ENCODE peak calls at places on chromosomes 13 and 19, in nine cellular contexts. N is ovary; F is stimulated activated naive CD8-positive, alpha-beta T cell treated with anti-CD3 and anti-CD28 coated beads, Interleukin-15, Interleukin-2, amounts not matched to agents 100 U/mL and 50 U/mL, for 24 hours; S is stomach; Q is AG09309; I is HT1080; E is NCI-H82; D is AG20443; X is iris pigment epithelial cell. A is an unnamed sample.

GRCh38 chr19:10167459-10167858 is 27.3 kb downstream of the DNMT1 start:
- DNase-seq in N (no peak), F (no peak), S (no peak), Q (no peak), I (no peak), E (no peak), D (no peak), X (no peak), A (peak; percentile 14)

GRCh38 chr13:37014609-37015008 is 14.0 kb downstream of the EXOSC8 start:
- DNase-seq in N (no peak), F (no peak), S (no peak), Q (no peak), I (no peak), E (no peak), D (no peak), X (peak; percentile 14), A (no peak)

GRCh38 chr13:24866488-24866887 is 102.5 kb downstream of the RNF17 start:
- DNase-seq in N (no peak), F (no peak), S (no peak), Q (no peak), I (no peak), E (no peak), D (no peak), X (no peak), A (no peak)

GRCh38 chr19:19160489-19161035 is 9.5 kb downstream of the MEF2B start:
- DNase-seq in N (no peak), F (peak; percentile 18), S (no peak), Q (no peak), I (no peak), E (no peak), D (no peak), X (no peak), A (peak; percentile 48)

GRCh38 chr13:24097064-24097463 is 63.5 kb upstream of the SPATA13 start:
- DNase-seq in N (no peak), F (peak; percentile 48), S (no peak), Q (peak; percentile 38), I (peak; percentile 40), E (peak; percentile 65), D (peak; percentile 25), X (peak; percentile 13), A (no peak)

GRCh38 chr13:77637583-77637982 is 59.9 kb upstream of the SLAIN1 start:
- DNase-seq in N (no peak), F (no peak), S (no peak), Q (no peak), I (no peak), E (peak; percentile 59), D (no peak), X (no peak), A (no peak)

GRCh38 chr19:1610579-1610978 is 5.3 kb upstream of the UQCR11 start:
- DNase-seq in N (no peak), F (no peak), S (no peak), Q (no peak), I (no peak), E (no peak), D (no peak), X (no peak), A (no peak)

GRCh38 chr13:45185286-45185685 is 15.6 kb downstream of the KCTD4 start:
- DNase-seq in N (no peak), F (no peak), S (no peak), Q (no peak), I (no peak), E (no peak), D (no peak), X (no peak), A (no peak)

GRCh38 chr13:46354143-46355087 is 32.6 kb downstream of the RUBCNL start:
- DNase-seq in N (no peak), F (peak; percentile 22), S (no peak), Q (peak; percentile 84), I (peak; percentile 98), E (no peak), D (peak; percentile 85), X (peak; percentile 96), A (no peak)

GRCh38 chr19:47511128-47511517 is 3.7 kb downstream of the NAPA start:
- DNase-seq in N (peak; percentile 88), F (no peak), S (peak; percentile 65), Q (no peak), I (no peak), E (no peak), D (no peak), X (no peak), A (no peak)

GRCh38 chr13:109096101-109096500 is 466.7 kb downstream of the MYO16 start:
- DNase-seq in N (no peak), F (no peak), S (no peak), Q (no peak), I (peak; percentile 59), E (no peak), D (no peak), X (peak; percentile 7), A (no peak)

GRCh38 chr19:38663156-38663651 is 15.8 kb downstream of the ACTN4 start:
- DNase-seq in N (no peak), F (no peak), S (no peak), Q (no peak), I (no peak), E (no peak), D (no peak), X (no peak), A (no peak)

GRCh38 chr19:47613165-47614146 is 4.5 kb downstream of the BICRA start:
- DNase-seq in N (no peak), F (no peak), S (no peak), Q (no peak), I (peak; percentile 10), E (no peak), D (peak; percentile 87), X (peak; percentile 75), A (no peak)

GRCh38 chr19:48520134-48520533 is 8.5 kb upstream of the LMTK3 start:
- DNase-seq in N (no peak), F (no peak), S (no peak), Q (no peak), I (no peak), E (no peak), D (no peak), X (no peak), A (no peak)

GRCh38 chr19:5118026-5118425 is 149.1 kb downstream of the KDM4B start:
- DNase-seq in N (no peak), F (no peak), S (no peak), Q (no peak), I (no peak), E (no peak), D (no peak), X (no peak), A (no peak)

GRCh38 chr19:13149628-13150186 is 468 bp downstream of the STX10 start:
- DNase-seq in N (peak; percentile 61), F (peak; percentile 49), S (peak; percentile 61), Q (no peak), I (peak; percentile 49), E (peak; percentile 67), D (peak; percentile 35), X (peak; percentile 60), A (peak; percentile 68)

GRCh38 chr13:85819513-85819912 is 20.3 kb upstream of the SLITRK6 start:
- DNase-seq in N (no peak), F (no peak), S (no peak), Q (no peak), I (no peak), E (no peak), D (no peak), X (no peak), A (no peak)

GRCh38 chr19:2517881-2518601 is 42.1 kb downstream of the GADD45B start:
- DNase-seq in N (no peak), F (no peak), S (no peak), Q (no peak), I (no peak), E (no peak), D (no peak), X (peak; percentile 36), A (no peak)

GRCh38 chr19:54172764-54173699 is at the start of gene TMC4:
- DNase-seq in N (no peak), F (no peak), S (peak; percentile 88), Q (no peak), I (peak; percentile 23), E (peak; percentile 34), D (no peak), X (no peak), A (peak; percentile 85)

GRCh38 chr13:46369506-46370268 is 17.4 kb downstream of the RUBCNL start:
- DNase-seq in N (no peak), F (no peak), S (no peak), Q (peak; percentile 67), I (peak; percentile 11), E (peak; percentile 48), D (peak; percentile 86), X (peak; percentile 89), A (no peak)

GRCh38 chr13:33366469-33367062 is 81.0 kb upstream of the STARD13 start:
- DNase-seq in N (no peak), F (no peak), S (no peak), Q (no peak), I (no peak), E (no peak), D (no peak), X (no peak), A (no peak)

GRCh38 chr13:74883834-74884233 is 598.1 kb downstream of the TBC1D4 start:
- DNase-seq in N (no peak), F (no peak), S (no peak), Q (no peak), I (no peak), E (no peak), D (no peak), X (no peak), A (no peak)

GRCh38 chr19:17156947-17157302 is 58.2 kb upstream of the USE1 start:
- DNase-seq in N (no peak), F (no peak), S (no peak), Q (no peak), I (no peak), E (no peak), D (no peak), X (no peak), A (no peak)

GRCh38 chr13:23889598-23890224 is 511 bp upstream of the MIPEP start:
- DNase-seq in N (no peak), F (no peak), S (no peak), Q (no peak), I (no peak), E (peak; percentile 91), D (peak; percentile 24), X (peak; percentile 34), A (no peak)

GRCh38 chr13:63209330-63210017 is 1793.8 kb upstream of the PCDH20 start:
- DNase-seq in N (no peak), F (no peak), S (no peak), Q (no peak), I (no peak), E (no peak), D (no peak), X (peak; percentile 75), A (no peak)

GRCh38 chr13:46633416-46633815 is 80.4 kb downstream of the LRCH1 start:
- DNase-seq in N (no peak), F (no peak), S (no peak), Q (peak; percentile 29), I (peak; percentile 65), E (no peak), D (peak; percentile 77), X (peak; percentile 83), A (no peak)

GRCh38 chr13:91468301-91468700 is 69.9 kb downstream of the GPC5 start:
- DNase-seq in N (no peak), F (no peak), S (no peak), Q (no peak), I (peak; percentile 81), E (no peak), D (no peak), X (peak; percentile 2), A (no peak)

A was measured in transverse colon.